ENCODE peak calls at places on chromosomes 2 and 18, in nine cellular contexts. One of them, this sample, is unnamed.

GRCh38 chr2:70461981-70462876 is 91.4 kb downstream of the TGFA start:
- DNase-seq in spleen: no peak
- DNase-seq in uterus: no peak
- DNase-seq in A549: no peak
- DNase-seq in endothelial cell of umbilical vein: no peak
- DNase-seq in K562: no peak
- DNase-seq in GM12891: no peak
- DNase-seq in suprapubic skin: no peak
- DNase-seq in heart left ventricle: no peak
- DNase-seq in this sample: no peak

GRCh38 chr18:23994361-23994902 is 20.1 kb upstream of the TTC39C start:
- DNase-seq in spleen: no peak
- DNase-seq in uterus: peak
- DNase-seq in A549: no peak
- DNase-seq in endothelial cell of umbilical vein: peak
- DNase-seq in K562: no peak
- DNase-seq in GM12891: no peak
- DNase-seq in suprapubic skin: no peak
- DNase-seq in heart left ventricle: no peak
- DNase-seq in this sample: peak

GRCh38 chr18:12031181-12031580 is 49.9 kb downstream of the IMPA2 start:
- DNase-seq in spleen: no peak
- DNase-seq in uterus: no peak
- DNase-seq in A549: no peak
- DNase-seq in endothelial cell of umbilical vein: no peak
- DNase-seq in K562: no peak
- DNase-seq in GM12891: no peak
- DNase-seq in suprapubic skin: no peak
- DNase-seq in heart left ventricle: no peak
- DNase-seq in this sample: no peak

GRCh38 chr18:37481491-37481890 is 84.1 kb downstream of the CELF4 start:
- DNase-seq in spleen: no peak
- DNase-seq in uterus: no peak
- DNase-seq in A549: no peak
- DNase-seq in endothelial cell of umbilical vein: no peak
- DNase-seq in K562: no peak
- DNase-seq in GM12891: no peak
- DNase-seq in suprapubic skin: no peak
- DNase-seq in heart left ventricle: no peak
- DNase-seq in this sample: no peak

GRCh38 chr2:162928356-162928755 is 89.8 kb upstream of the KCNH7 start:
- DNase-seq in spleen: no peak
- DNase-seq in uterus: no peak
- DNase-seq in A549: no peak
- DNase-seq in endothelial cell of umbilical vein: no peak
- DNase-seq in K562: no peak
- DNase-seq in GM12891: no peak
- DNase-seq in suprapubic skin: no peak
- DNase-seq in heart left ventricle: no peak
- DNase-seq in this sample: no peak

GRCh38 chr2:128452536-128453530 is 134.2 kb upstream of the HS6ST1 start:
- DNase-seq in spleen: no peak
- DNase-seq in uterus: no peak
- DNase-seq in A549: no peak
- DNase-seq in endothelial cell of umbilical vein: no peak
- DNase-seq in K562: no peak
- DNase-seq in GM12891: no peak
- DNase-seq in suprapubic skin: peak
- DNase-seq in heart left ventricle: peak
- DNase-seq in this sample: no peak

GRCh38 chr2:99335911-99336779 is at the start of gene TXNDC9:
- DNase-seq in spleen: peak
- DNase-seq in uterus: peak
- DNase-seq in A549: peak
- DNase-seq in endothelial cell of umbilical vein: peak
- DNase-seq in K562: peak
- DNase-seq in GM12891: peak
- DNase-seq in suprapubic skin: peak
- DNase-seq in heart left ventricle: peak
- DNase-seq in this sample: peak

GRCh38 chr2:17752892-17753802 is 463 bp downstream of the SMC6 start:
- DNase-seq in spleen: no peak
- DNase-seq in uterus: no peak
- DNase-seq in A549: peak
- DNase-seq in endothelial cell of umbilical vein: peak
- DNase-seq in K562: peak
- DNase-seq in GM12891: peak
- DNase-seq in suprapubic skin: peak
- DNase-seq in heart left ventricle: peak
- DNase-seq in this sample: peak

GRCh38 chr18:28512357-28512756 is 335.4 kb upstream of the CDH2 start:
- DNase-seq in spleen: no peak
- DNase-seq in uterus: no peak
- DNase-seq in A549: no peak
- DNase-seq in endothelial cell of umbilical vein: no peak
- DNase-seq in K562: no peak
- DNase-seq in GM12891: no peak
- DNase-seq in suprapubic skin: no peak
- DNase-seq in heart left ventricle: no peak
- DNase-seq in this sample: no peak

GRCh38 chr2:135876066-135876711 is at the start of gene MCM6:
- DNase-seq in spleen: peak
- DNase-seq in uterus: peak
- DNase-seq in A549: peak
- DNase-seq in endothelial cell of umbilical vein: peak
- DNase-seq in K562: peak
- DNase-seq in GM12891: peak
- DNase-seq in suprapubic skin: peak
- DNase-seq in heart left ventricle: peak
- DNase-seq in this sample: peak
- TF ChIP-seq POLR2A in spleen: no peak
- TF ChIP-seq POLR2A in uterus: peak
- TF ChIP-seq POLR2A in A549: peak
- TF ChIP-seq POLR2A in endothelial cell of umbilical vein: peak
- TF ChIP-seq POLR2A in K562: peak
- TF ChIP-seq POLR2A in GM12891: no peak
- TF ChIP-seq POLR2A in suprapubic skin: no peak
- TF ChIP-seq POLR2A in heart left ventricle: no peak
- TF ChIP-seq POLR2A in this sample: peak

GRCh38 chr2:190881074-190881479 is 456 bp downstream of the GLS start:
- DNase-seq in spleen: no peak
- DNase-seq in uterus: no peak
- DNase-seq in A549: no peak
- DNase-seq in endothelial cell of umbilical vein: no peak
- DNase-seq in K562: no peak
- DNase-seq in GM12891: no peak
- DNase-seq in suprapubic skin: no peak
- DNase-seq in heart left ventricle: no peak
- DNase-seq in this sample: no peak

GRCh38 chr2:190880374-190881073 is at the start of gene GLS:
- DNase-seq in spleen: peak
- DNase-seq in uterus: peak
- DNase-seq in A549: peak
- DNase-seq in endothelial cell of umbilical vein: peak
- DNase-seq in K562: peak
- DNase-seq in GM12891: peak
- DNase-seq in suprapubic skin: peak
- DNase-seq in heart left ventricle: peak
- DNase-seq in this sample: peak

GRCh38 chr2:190882831-190883582 is 2.4 kb downstream of the GLS start:
- DNase-seq in spleen: no peak
- DNase-seq in uterus: no peak
- DNase-seq in A549: no peak
- DNase-seq in endothelial cell of umbilical vein: peak
- DNase-seq in K562: no peak
- DNase-seq in GM12891: no peak
- DNase-seq in suprapubic skin: no peak
- DNase-seq in heart left ventricle: no peak
- DNase-seq in this sample: no peak

GRCh38 chr2:190882327-190882766 is 1.7 kb downstream of the GLS start:
- DNase-seq in spleen: no peak
- DNase-seq in uterus: no peak
- DNase-seq in A549: no peak
- DNase-seq in endothelial cell of umbilical vein: peak
- DNase-seq in K562: no peak
- DNase-seq in GM12891: no peak
- DNase-seq in suprapubic skin: no peak
- DNase-seq in heart left ventricle: no peak
- DNase-seq in this sample: no peak

DNA sequence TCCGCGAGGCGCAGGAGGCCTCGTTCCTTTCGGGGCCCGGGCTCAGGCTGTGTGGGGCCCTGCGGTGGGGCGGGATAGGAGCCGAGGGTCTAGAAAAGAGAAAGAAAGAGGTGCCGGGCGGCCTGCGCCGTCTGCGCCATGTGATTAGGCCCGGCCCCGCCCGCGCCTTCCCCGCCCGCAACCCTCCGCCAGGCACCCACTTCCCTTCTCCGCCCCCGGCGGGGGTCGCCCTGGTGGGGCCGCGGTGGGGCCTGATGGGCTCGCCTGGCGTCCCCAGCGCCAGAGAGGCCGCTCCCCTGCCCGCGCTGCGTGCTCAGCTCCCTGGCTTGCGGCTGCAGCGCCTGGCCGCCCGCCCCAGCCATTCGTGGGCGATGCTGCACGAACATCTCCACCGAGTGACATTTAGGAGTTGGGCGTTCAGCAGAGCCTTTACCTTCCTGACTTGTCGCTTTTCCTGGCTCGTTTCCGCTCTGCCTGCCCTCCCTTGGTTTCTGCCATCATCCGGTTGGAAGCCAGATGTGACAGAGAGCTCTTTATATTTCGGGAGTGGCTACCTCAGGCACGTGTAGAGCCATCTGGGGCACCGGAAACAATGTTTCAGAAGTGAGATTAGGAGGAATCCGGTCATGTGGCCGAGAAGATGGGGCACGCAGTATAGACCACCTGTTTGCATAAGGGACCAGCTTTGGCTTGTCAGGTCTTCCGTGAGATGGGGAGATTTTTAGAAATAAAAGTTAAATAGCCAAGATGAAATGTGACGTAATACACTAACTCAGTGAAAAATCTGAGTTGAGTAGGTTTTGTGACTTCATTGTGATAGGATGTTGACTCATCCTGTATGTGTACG is 1.1 kb downstream of the GLS start:
- DNase-seq in spleen: peak
- DNase-seq in uterus: peak
- DNase-seq in A549: no peak
- DNase-seq in endothelial cell of umbilical vein: peak
- DNase-seq in K562: peak
- DNase-seq in GM12891: no peak
- DNase-seq in suprapubic skin: peak
- DNase-seq in heart left ventricle: peak
- DNase-seq in this sample: peak
- TF ChIP-seq POLR2A in spleen: peak
- TF ChIP-seq POLR2A in uterus: no peak
- TF ChIP-seq POLR2A in A549: peak
- TF ChIP-seq POLR2A in endothelial cell of umbilical vein: peak
- TF ChIP-seq POLR2A in K562: peak
- TF ChIP-seq POLR2A in GM12891: peak
- TF ChIP-seq POLR2A in suprapubic skin: no peak
- TF ChIP-seq POLR2A in heart left ventricle: no peak
- TF ChIP-seq POLR2A in this sample: peak

GRCh38 chr2:191018663-191019119 is 4.7 kb upstream of the STAT1 start:
- DNase-seq in spleen: no peak
- DNase-seq in uterus: no peak
- DNase-seq in A549: no peak
- DNase-seq in endothelial cell of umbilical vein: no peak
- DNase-seq in K562: no peak
- DNase-seq in GM12891: no peak
- DNase-seq in suprapubic skin: no peak
- DNase-seq in heart left ventricle: no peak
- DNase-seq in this sample: no peak

GRCh38 chr2:191018048-191018447 is 4.1 kb upstream of the STAT1 start:
- DNase-seq in spleen: no peak
- DNase-seq in uterus: no peak
- DNase-seq in A549: no peak
- DNase-seq in endothelial cell of umbilical vein: no peak
- DNase-seq in K562: no peak
- DNase-seq in GM12891: no peak
- DNase-seq in suprapubic skin: no peak
- DNase-seq in heart left ventricle: no peak
- DNase-seq in this sample: no peak

GRCh38 chr2:191023235-191023679 is 9.3 kb upstream of the STAT1 start:
- DNase-seq in spleen: no peak
- DNase-seq in uterus: no peak
- DNase-seq in A549: no peak
- DNase-seq in endothelial cell of umbilical vein: peak
- DNase-seq in K562: peak
- DNase-seq in GM12891: no peak
- DNase-seq in suprapubic skin: no peak
- DNase-seq in heart left ventricle: no peak
- DNase-seq in this sample: no peak

GRCh38 chr2:191020221-191020741 is 6.3 kb upstream of the STAT1 start:
- DNase-seq in spleen: peak
- DNase-seq in uterus: peak
- DNase-seq in A549: peak
- DNase-seq in endothelial cell of umbilical vein: peak
- DNase-seq in K562: peak
- DNase-seq in GM12891: peak
- DNase-seq in suprapubic skin: peak
- DNase-seq in heart left ventricle: peak
- DNase-seq in this sample: peak

GRCh38 chr2:191020742-191021381 is 6.9 kb upstream of the STAT1 start:
- DNase-seq in spleen: no peak
- DNase-seq in uterus: peak
- DNase-seq in A549: peak
- DNase-seq in endothelial cell of umbilical vein: no peak
- DNase-seq in K562: no peak
- DNase-seq in GM12891: no peak
- DNase-seq in suprapubic skin: no peak
- DNase-seq in heart left ventricle: peak
- DNase-seq in this sample: no peak
- TF ChIP-seq POLR2A in spleen: no peak
- TF ChIP-seq POLR2A in uterus: no peak
- TF ChIP-seq POLR2A in A549: peak
- TF ChIP-seq POLR2A in endothelial cell of umbilical vein: no peak
- TF ChIP-seq POLR2A in K562: peak
- TF ChIP-seq POLR2A in GM12891: peak
- TF ChIP-seq POLR2A in suprapubic skin: no peak
- TF ChIP-seq POLR2A in heart left ventricle: no peak
- TF ChIP-seq POLR2A in this sample: no peak

DNA sequence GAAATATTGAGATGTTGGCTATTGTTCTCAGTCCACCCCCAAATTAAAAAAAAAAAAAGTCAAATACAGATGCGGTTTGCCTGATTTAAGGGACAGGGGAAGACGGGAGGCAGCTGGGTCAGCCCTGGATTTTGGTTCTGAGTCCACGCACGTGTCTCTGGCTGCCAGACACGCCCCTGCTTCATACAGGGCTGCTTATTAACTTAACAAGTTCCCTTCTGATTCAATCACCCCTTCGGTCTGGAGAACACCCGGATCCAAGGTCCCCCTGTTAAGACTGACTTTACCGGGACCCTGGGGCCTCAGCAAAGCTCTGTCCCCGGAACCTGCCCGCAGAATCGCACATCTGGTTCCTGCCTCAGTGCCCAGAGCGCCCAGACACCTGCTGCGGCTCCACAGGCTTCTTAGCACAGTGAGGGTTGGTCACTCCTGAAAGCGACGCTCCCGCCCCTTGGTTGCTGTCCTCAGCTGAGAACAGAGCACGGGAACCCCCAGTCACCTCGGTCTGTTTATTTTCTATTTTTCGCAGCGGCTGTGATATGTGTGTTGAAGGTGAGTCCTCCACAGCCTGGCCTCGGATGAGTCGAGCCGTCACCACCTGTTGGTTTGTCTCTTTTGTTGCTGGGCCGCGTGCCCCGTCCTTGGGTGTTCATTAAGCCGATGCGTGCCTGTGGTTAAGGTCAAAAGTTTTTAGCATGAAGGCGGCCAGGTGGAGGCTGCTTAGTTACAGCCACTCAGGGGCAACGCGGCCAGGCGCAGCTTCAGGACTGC is 57.2 kb downstream of the RTP5 start:
- DNase-seq in spleen: peak
- DNase-seq in uterus: no peak
- DNase-seq in A549: no peak
- DNase-seq in endothelial cell of umbilical vein: no peak
- DNase-seq in K562: no peak
- DNase-seq in GM12891: no peak
- DNase-seq in suprapubic skin: no peak
- DNase-seq in heart left ventricle: no peak
- DNase-seq in this sample: no peak
- TF ChIP-seq POLR2A in spleen: no peak
- TF ChIP-seq POLR2A in uterus: no peak
- TF ChIP-seq POLR2A in A549: no peak
- TF ChIP-seq POLR2A in endothelial cell of umbilical vein: no peak
- TF ChIP-seq POLR2A in K562: no peak
- TF ChIP-seq POLR2A in GM12891: no peak
- TF ChIP-seq POLR2A in suprapubic skin: no peak
- TF ChIP-seq POLR2A in heart left ventricle: no peak
- TF ChIP-seq POLR2A in this sample: no peak

This sample was measured in H54.